ENCODE peak calls at places on chromosomes 4 and X, in seven cellular contexts. X, S, Z, H, F, B and Q are unnamed samples.

GRCh38 chr4:15006416-15007024 is 4.2 kb downstream of the CPEB2 start:
- DNase-seq in X (no peak), S (no peak), Z (no peak), H (no peak), F (no peak), B (no peak), Q (peak)

GRCh38 chrX:110286126-110286525 is 31.8 kb downstream of the AMMECR1 start:
- DNase-seq in X (no peak), S (peak), Z (no peak), H (no peak), F (no peak), B (no peak), Q (no peak)

GRCh38 chrX:43688586-43688985 is 32.5 kb downstream of the MAOA start:
- DNase-seq in X (no peak), S (no peak), Z (no peak), H (no peak), F (no peak), B (no peak), Q (no peak)

GRCh38 chr4:16212138-16212782 is 14.0 kb downstream of the TAPT1 start:
- DNase-seq in X (no peak), S (no peak), Z (no peak), H (no peak), F (no peak), B (no peak), Q (no peak)

GRCh38 chr4:69881173-69881773 is 21.3 kb upstream of the SULT1E1 start:
- DNase-seq in X (peak), S (peak), Z (peak), H (peak), F (no peak), B (no peak), Q (peak)

GRCh38 chr4:147453561-147454141 is 27.2 kb upstream of the EDNRA start:
- DNase-seq in X (no peak), S (no peak), Z (no peak), H (no peak), F (no peak), B (no peak), Q (no peak)

GRCh38 chr4:31917334-31917733 is 1197.2 kb downstream of the PCDH7 start:
- DNase-seq in X (no peak), S (no peak), Z (no peak), H (no peak), F (no peak), B (no peak), Q (no peak)

GRCh38 chr4:177596035-177596434 is 153.8 kb upstream of the AGA start:
- DNase-seq in X (peak), S (peak), Z (peak), H (peak), F (no peak), B (no peak), Q (no peak)

GRCh38 chrX:20594985-20595384 is 328.3 kb upstream of the RPS6KA3 start:
- DNase-seq in X (peak), S (no peak), Z (no peak), H (no peak), F (no peak), B (no peak), Q (no peak)

GRCh38 chrX:145823132-145823531 is 5.5 kb downstream of the SLITRK2 start:
- DNase-seq in X (no peak), S (no peak), Z (no peak), H (no peak), F (no peak), B (no peak), Q (no peak)

GRCh38 chr4:13642576-13642975 is 15.1 kb upstream of the BOD1L1 start:
- DNase-seq in X (no peak), S (no peak), Z (no peak), H (no peak), F (peak), B (no peak), Q (no peak)

GRCh38 chrX:41334866-41335589 is 1.1 kb downstream of the DDX3X start:
- DNase-seq in X (peak), S (peak), Z (no peak), H (peak), F (peak), B (no peak), Q (no peak)

GRCh38 chrX:42680651-42681050 is 97.3 kb downstream of the PPP1R2C start:
- DNase-seq in X (no peak), S (no peak), Z (peak), H (no peak), F (no peak), B (no peak), Q (no peak)

GRCh38 chrX:68685722-68686683 is 38.5 kb downstream of the STARD8 start:
- DNase-seq in X (peak), S (peak), Z (no peak), H (peak), F (peak), B (no peak), Q (no peak)

GRCh38 chr4:109952612-109953011 is 39.9 kb downstream of the EGF start:
- DNase-seq in X (no peak), S (no peak), Z (no peak), H (no peak), F (no peak), B (no peak), Q (no peak)

GRCh38 chrX:42247241-42247640 is 323.9 kb upstream of the CASK start:
- DNase-seq in X (no peak), S (no peak), Z (no peak), H (no peak), F (no peak), B (no peak), Q (no peak)

GRCh38 chr4:186149872-186150271 is 41.5 kb upstream of the CYP4V2 start:
- DNase-seq in X (no peak), S (peak), Z (no peak), H (no peak), F (peak), B (no peak), Q (peak)

GRCh38 chr4:111689731-111690130 is 455.5 kb upstream of the FAM241A start:
- DNase-seq in X (no peak), S (peak), Z (no peak), H (no peak), F (no peak), B (no peak), Q (no peak)

GRCh38 chr4:17327587-17327986 is 184.3 kb downstream of the QDPR start:
- DNase-seq in X (no peak), S (no peak), Z (no peak), H (no peak), F (peak), B (no peak), Q (no peak)

GRCh38 chr4:165765053-165765452 is 108.0 kb upstream of the TLL1 start:
- DNase-seq in X (no peak), S (no peak), Z (no peak), H (no peak), F (no peak), B (no peak), Q (peak)

GRCh38 chr4:173318648-173319211 is 15.4 kb downstream of the HMGB2 start:
- DNase-seq in X (no peak), S (peak), Z (no peak), H (no peak), F (no peak), B (no peak), Q (peak)